ENCODE peak calls at places on chromosomes 6 and 20, in four cellular contexts. X is GM23248; Y is activated CD4-positive, alpha-beta T cell treated with anti-CD3 and anti-CD28 coated beads, Interleukin-2, amount 10 ng/mL, durations not matched to agents 7 days and 5 days; D is nephron progenitor cell. J is an unnamed sample.

GRCh38 chr6:136289327-136289578 is 393 bp downstream of the BCLAF1 start:
- DNase-seq in Y (peak), X (peak), D (peak), J (peak)

GRCh38 chr20:1844723-1845523 is 50.3 kb upstream of the SIRPA start:
- DNase-seq in X (peak), D (no peak), Y (no peak), J (no peak)

GRCh38 chr6:134323698-134324097 is 5.8 kb upstream of the SGK1 start:
- DNase-seq in Y (no peak), X (no peak), D (no peak), J (no peak)

GRCh38 chr20:53138454-53139291 is 166.5 kb downstream of the TSHZ2 start:
- DNase-seq in Y (no peak), X (no peak), D (no peak), J (no peak)

GRCh38 chr6:126548301-126548700 is 208.4 kb downstream of the CENPW start:
- DNase-seq in D (no peak), Y (no peak), X (peak), J (no peak)

GRCh38 chr6:100663219-100663863 is 198.6 kb upstream of the SIM1 start:
- DNase-seq in X (peak), Y (no peak), D (no peak), J (no peak)

GRCh38 chr6:35687658-35688604 is 784 bp downstream of the FKBP5 start:
- DNase-seq in Y (peak), X (peak), D (peak), J (peak)

GRCh38 chr20:49385471-49385870 is 97.0 kb downstream of the KCNB1 start:
- DNase-seq in D (no peak), Y (peak), X (peak), J (no peak)

GRCh38 chr6:152748843-152749242 is 1.8 kb upstream of the VIP start:
- DNase-seq in X (peak), D (no peak), Y (no peak), J (no peak)

GRCh38 chr20:48760403-48760889 is 67.4 kb downstream of the PREX1 start:
- DNase-seq in X (peak), Y (peak), D (no peak), J (peak)

GRCh38 chr6:168216741-168217140 is 102.8 kb downstream of the DACT2 start:
- DNase-seq in D (no peak), X (peak), Y (no peak), J (no peak)

GRCh38 chr6:29828471-29828797 is 809 bp downstream of the HLA-G start:
- DNase-seq in X (peak), D (peak), Y (peak), J (no peak)

GRCh38 chr6:72819609-72820008 is 197.7 kb downstream of the KCNQ5 start:
- DNase-seq in X (no peak), Y (no peak), D (no peak), J (no peak)

GRCh38 chr20:54726687-54727086 is 251.3 kb downstream of the DOK5 start:
- DNase-seq in D (no peak), X (no peak), Y (no peak), J (no peak)

GRCh38 chr6:5199203-5200101 is 61.3 kb downstream of the LYRM4 start:
- DNase-seq in D (no peak), X (no peak), Y (no peak), J (no peak)

GRCh38 chr20:10558635-10559187 is 115.1 kb downstream of the JAG1 start:
- DNase-seq in D (no peak), X (peak), Y (peak), J (peak)

GRCh38 chr20:31594558-31595379 is 10.3 kb upstream of the ID1 start:
- DNase-seq in X (no peak), Y (no peak), D (peak), J (no peak)

GRCh38 chr20:44208165-44208564 is 2.4 kb downstream of the OSER1 start:
- DNase-seq in D (no peak), Y (no peak), X (no peak), J (no peak)

GRCh38 chr6:107731422-107732319 is 92.4 kb downstream of the SCML4 start:
- DNase-seq in D (peak), Y (peak), X (no peak), J (no peak)

GRCh38 chr20:61163027-61163426 is 89.0 kb upstream of the CDH4 start:
- DNase-seq in X (no peak), Y (no peak), D (no peak), J (no peak)

GRCh38 chr6:160355001-160355400 is 6.8 kb downstream of the SLC22A3 start:
- DNase-seq in D (no peak), X (peak), Y (no peak), J (no peak)

GRCh38 chr6:170165085-170165484 is 125.8 kb downstream of the DLL1 start:
- DNase-seq in Y (no peak), X (peak), D (no peak), J (no peak)

GRCh38 chr20:12331236-12331635 is 413.5 kb downstream of the BTBD3 start:
- DNase-seq in D (no peak), Y (no peak), X (no peak), J (no peak)

GRCh38 chr6:150962436-150962835 is 96.9 kb downstream of the MTHFD1L start:
- DNase-seq in Y (no peak), X (no peak), D (no peak), J (no peak)

GRCh38 chr6:32637219-32637880 is at the start of gene HLA-DQA1:
- DNase-seq in D (no peak), X (no peak), Y (no peak), J (no peak)

GRCh38 chr6:46407785-46408530 is 83.3 kb downstream of the RCAN2 start:
- DNase-seq in Y (no peak), X (no peak), D (no peak), J (no peak)

GRCh38 chr6:7051780-7052440 is 55.9 kb upstream of the RREB1 start:
- DNase-seq in D (peak), Y (peak), X (peak), J (peak)

GRCh38 chr6:9388596-9388995 is 953.3 kb upstream of the SLC35B3 start:
- DNase-seq in D (no peak), X (no peak), Y (no peak), J (no peak)

GRCh38 chr6:129110687-129111343 is 227.9 kb downstream of the LAMA2 start:
- DNase-seq in D (no peak), X (no peak), Y (no peak), J (no peak)

GRCh38 chr6:122109075-122109474 is 290.4 kb upstream of the HSF2 start:
- DNase-seq in X (no peak), D (no peak), Y (no peak), J (no peak)

GRCh38 chr6:111861321-111861938 is 11.8 kb downstream of the FYN start:
- DNase-seq in Y (no peak), D (no peak), X (no peak), J (no peak)

GRCh38 chr6:97312241-97312640 is 29.2 kb upstream of the MMS22L start:
- DNase-seq in D (no peak), X (peak), Y (no peak), J (no peak)

GRCh38 chr20:44650777-44651493 is 564 bp downstream of the ADA start:
- DNase-seq in D (no peak), Y (peak), X (peak), J (no peak)

GRCh38 chr20:18056174-18057105 is 1.3 kb downstream of the OVOL2 start:
- DNase-seq in D (peak), Y (no peak), X (peak), J (no peak)

GRCh38 chr20:47283411-47283810 is 73.1 kb downstream of the ZMYND8 start:
- DNase-seq in X (no peak), D (no peak), Y (no peak), J (no peak)

GRCh38 chr6:69917834-69918233 is 51.5 kb downstream of the COL19A1 start:
- DNase-seq in D (no peak), Y (no peak), X (peak), J (no peak)

J was measured in immature natural killer cell.